ENCODE peak calls at places on chromosomes 4 and X, in eight cellular contexts. One of them, this sample, is unnamed. For H3K4me1, the result is how much of the 10 kb centered on the place peaks cover.

GRCh38 chrX:3518870-3519269 is 172.4 kb upstream of the MXRA5 start:
- DNase-seq in heart right ventricle: peak
- DNase-seq in tibial artery: peak
- DNase-seq in fibroblast of lung: peak
- DNase-seq in mesendoderm: peak
- DNase-seq in aorta: peak
- DNase-seq in upper lobe of right lung: no peak
- DNase-seq in neural progenitor cell: no peak
- DNase-seq in this sample: no peak

GRCh38 chrX:125394449-125394848 is 74.8 kb downstream of the TEX13C start:
- DNase-seq in heart right ventricle: no peak
- DNase-seq in neural progenitor cell: no peak
- DNase-seq in tibial artery: no peak
- DNase-seq in upper lobe of right lung: no peak
- DNase-seq in fibroblast of lung: no peak
- DNase-seq in aorta: no peak
- DNase-seq in mesendoderm: peak
- DNase-seq in this sample: no peak

GRCh38 chr4:2412534-2412884 is 5.9 kb downstream of the ZFYVE28 start:
- DNase-seq in tibial artery: no peak
- DNase-seq in mesendoderm: no peak
- DNase-seq in neural progenitor cell: no peak
- DNase-seq in fibroblast of lung: no peak
- DNase-seq in heart right ventricle: no peak
- DNase-seq in upper lobe of right lung: no peak
- DNase-seq in aorta: no peak
- DNase-seq in this sample: no peak

GRCh38 chr4:134390327-134390726 is 188.7 kb upstream of the PABPC4L start:
- DNase-seq in neural progenitor cell: no peak
- DNase-seq in upper lobe of right lung: no peak
- DNase-seq in mesendoderm: no peak
- DNase-seq in fibroblast of lung: no peak
- DNase-seq in aorta: no peak
- DNase-seq in heart right ventricle: no peak
- DNase-seq in tibial artery: no peak
- DNase-seq in this sample: no peak

GRCh38 chr4:141684785-141685184 is 48.4 kb downstream of the IL15 start:
- DNase-seq in mesendoderm: no peak
- DNase-seq in tibial artery: no peak
- DNase-seq in upper lobe of right lung: no peak
- DNase-seq in neural progenitor cell: no peak
- DNase-seq in aorta: no peak
- DNase-seq in heart right ventricle: no peak
- DNase-seq in fibroblast of lung: peak
- DNase-seq in this sample: no peak

GRCh38 chrX:134949271-134949670 is 41.5 kb upstream of the SMIM10 start:
- DNase-seq in tibial artery: no peak
- DNase-seq in fibroblast of lung: peak
- DNase-seq in upper lobe of right lung: no peak
- DNase-seq in neural progenitor cell: no peak
- DNase-seq in mesendoderm: peak
- DNase-seq in aorta: no peak
- DNase-seq in heart right ventricle: no peak
- DNase-seq in this sample: no peak

GRCh38 chr4:96063639-96064038 is 223.7 kb downstream of the PDHA2 start:
- DNase-seq in neural progenitor cell: no peak
- DNase-seq in fibroblast of lung: peak
- DNase-seq in heart right ventricle: no peak
- DNase-seq in aorta: no peak
- DNase-seq in upper lobe of right lung: no peak
- DNase-seq in tibial artery: no peak
- DNase-seq in mesendoderm: no peak
- DNase-seq in this sample: no peak

GRCh38 chrX:56789518-56790070 is 60.6 kb downstream of the NBDY start:
- DNase-seq in aorta: no peak
- DNase-seq in upper lobe of right lung: no peak
- DNase-seq in neural progenitor cell: peak
- DNase-seq in mesendoderm: no peak
- DNase-seq in tibial artery: no peak
- DNase-seq in heart right ventricle: no peak
- DNase-seq in fibroblast of lung: no peak
- DNase-seq in this sample: no peak

GRCh38 chr4:40247350-40247749 is 50.5 kb downstream of the RHOH start:
- DNase-seq in tibial artery: no peak
- DNase-seq in mesendoderm: no peak
- DNase-seq in upper lobe of right lung: no peak
- DNase-seq in aorta: no peak
- DNase-seq in fibroblast of lung: no peak
- DNase-seq in neural progenitor cell: no peak
- DNase-seq in heart right ventricle: no peak
- DNase-seq in this sample: no peak

GRCh38 chr4:115418997-115419396 is 305.6 kb upstream of the NDST4 start:
- DNase-seq in upper lobe of right lung: no peak
- DNase-seq in fibroblast of lung: no peak
- DNase-seq in aorta: no peak
- DNase-seq in heart right ventricle: no peak
- DNase-seq in tibial artery: no peak
- DNase-seq in mesendoderm: peak
- DNase-seq in neural progenitor cell: no peak
- DNase-seq in this sample: no peak

GRCh38 chrX:7179446-7179845 is 31.5 kb upstream of the PUDP start:
- DNase-seq in aorta: no peak
- DNase-seq in neural progenitor cell: no peak
- DNase-seq in upper lobe of right lung: no peak
- DNase-seq in tibial artery: no peak
- DNase-seq in mesendoderm: no peak
- DNase-seq in heart right ventricle: no peak
- DNase-seq in fibroblast of lung: no peak
- DNase-seq in this sample: no peak

GRCh38 chrX:40104649-40105015 is 6.9 kb upstream of the BCOR start:
- DNase-seq in tibial artery: peak
- DNase-seq in neural progenitor cell: peak
- DNase-seq in mesendoderm: peak
- DNase-seq in heart right ventricle: peak
- DNase-seq in fibroblast of lung: peak
- DNase-seq in aorta: peak
- DNase-seq in upper lobe of right lung: peak
- DNase-seq in this sample: peak

GRCh38 chr4:70734971-70735370 is 13.2 kb downstream of the RUFY3 start:
- DNase-seq in aorta: no peak
- DNase-seq in tibial artery: no peak
- DNase-seq in neural progenitor cell: no peak
- DNase-seq in fibroblast of lung: no peak
- DNase-seq in heart right ventricle: no peak
- DNase-seq in mesendoderm: no peak
- DNase-seq in upper lobe of right lung: no peak
- DNase-seq in this sample: no peak

GRCh38 chrX:20026278-20026677 is 35.4 kb upstream of the BCLAF3 start:
- DNase-seq in aorta: no peak
- DNase-seq in tibial artery: no peak
- DNase-seq in fibroblast of lung: peak
- DNase-seq in heart right ventricle: no peak
- DNase-seq in neural progenitor cell: no peak
- DNase-seq in upper lobe of right lung: no peak
- DNase-seq in mesendoderm: peak
- DNase-seq in this sample: no peak

GRCh38 chr4:164945146-164945545 is 32.3 kb downstream of the TRIM61 start:
- DNase-seq in fibroblast of lung: no peak
- DNase-seq in tibial artery: no peak
- DNase-seq in aorta: no peak
- DNase-seq in upper lobe of right lung: no peak
- DNase-seq in mesendoderm: no peak
- DNase-seq in neural progenitor cell: no peak
- DNase-seq in heart right ventricle: no peak
- DNase-seq in this sample: no peak

GRCh38 chr4:183492791-183493221 is 12.1 kb upstream of the ING2 start:
- DNase-seq in neural progenitor cell: no peak
- DNase-seq in heart right ventricle: no peak
- DNase-seq in upper lobe of right lung: no peak
- DNase-seq in mesendoderm: peak
- DNase-seq in fibroblast of lung: peak
- DNase-seq in tibial artery: no peak
- DNase-seq in aorta: no peak
- DNase-seq in this sample: no peak

GRCh38 chr4:67744561-67745283 is 9.5 kb downstream of the GNRHR start:
- DNase-seq in fibroblast of lung: peak
- DNase-seq in neural progenitor cell: no peak
- DNase-seq in tibial artery: no peak
- DNase-seq in heart right ventricle: no peak
- DNase-seq in aorta: no peak
- DNase-seq in upper lobe of right lung: no peak
- DNase-seq in mesendoderm: no peak
- DNase-seq in this sample: no peak

GRCh38 chr4:1133033-1133432 is 19.7 kb upstream of the RNF212 start:
- DNase-seq in fibroblast of lung: no peak
- DNase-seq in mesendoderm: no peak
- DNase-seq in tibial artery: no peak
- DNase-seq in upper lobe of right lung: no peak
- DNase-seq in neural progenitor cell: no peak
- DNase-seq in aorta: no peak
- DNase-seq in heart right ventricle: no peak
- DNase-seq in this sample: no peak
- H3K4me1 ChIP-seq in fibroblast of lung: under half
- H3K4me1 ChIP-seq in mesendoderm: under half
- H3K4me1 ChIP-seq in tibial artery: under half
- H3K4me1 ChIP-seq in upper lobe of right lung: under half
- H3K4me1 ChIP-seq in neural progenitor cell: under half
- H3K4me1 ChIP-seq in aorta: under half
- H3K4me1 ChIP-seq in heart right ventricle: under half
- H3K4me1 ChIP-seq in this sample: under half

GRCh38 chrX:13010546-13010945 is 33.9 kb downstream of the FAM9C start:
- DNase-seq in mesendoderm: no peak
- DNase-seq in tibial artery: no peak
- DNase-seq in fibroblast of lung: no peak
- DNase-seq in heart right ventricle: no peak
- DNase-seq in upper lobe of right lung: no peak
- DNase-seq in neural progenitor cell: no peak
- DNase-seq in aorta: no peak
- DNase-seq in this sample: no peak
- H3K4me1 ChIP-seq in mesendoderm: under half
- H3K4me1 ChIP-seq in tibial artery: under half
- H3K4me1 ChIP-seq in fibroblast of lung: under half
- H3K4me1 ChIP-seq in heart right ventricle: under half
- H3K4me1 ChIP-seq in upper lobe of right lung: under half
- H3K4me1 ChIP-seq in neural progenitor cell: under half
- H3K4me1 ChIP-seq in aorta: under half
- H3K4me1 ChIP-seq in this sample: under half

GRCh38 chrX:46712733-46713132 is 46.2 kb downstream of the SLC9A7 start:
- DNase-seq in tibial artery: no peak
- DNase-seq in mesendoderm: no peak
- DNase-seq in fibroblast of lung: no peak
- DNase-seq in heart right ventricle: no peak
- DNase-seq in neural progenitor cell: no peak
- DNase-seq in aorta: no peak
- DNase-seq in upper lobe of right lung: no peak
- DNase-seq in this sample: no peak
- H3K4me1 ChIP-seq in tibial artery: under half
- H3K4me1 ChIP-seq in mesendoderm: under half
- H3K4me1 ChIP-seq in fibroblast of lung: under half
- H3K4me1 ChIP-seq in heart right ventricle: under half
- H3K4me1 ChIP-seq in neural progenitor cell: under half
- H3K4me1 ChIP-seq in aorta: under half
- H3K4me1 ChIP-seq in upper lobe of right lung: under half
- H3K4me1 ChIP-seq in this sample: under half

GRCh38 chrX:70172226-70172625 is 5.1 kb upstream of the DGAT2L6 start:
- DNase-seq in fibroblast of lung: peak
- DNase-seq in aorta: no peak
- DNase-seq in mesendoderm: no peak
- DNase-seq in tibial artery: no peak
- DNase-seq in upper lobe of right lung: no peak
- DNase-seq in neural progenitor cell: no peak
- DNase-seq in heart right ventricle: no peak
- DNase-seq in this sample: no peak
- H3K4me1 ChIP-seq in fibroblast of lung: under half
- H3K4me1 ChIP-seq in aorta: under half
- H3K4me1 ChIP-seq in mesendoderm: under half
- H3K4me1 ChIP-seq in tibial artery: under half
- H3K4me1 ChIP-seq in upper lobe of right lung: under half
- H3K4me1 ChIP-seq in neural progenitor cell: under half
- H3K4me1 ChIP-seq in heart right ventricle: under half
- H3K4me1 ChIP-seq in this sample: under half

GRCh38 chrX:12999422-12999821 is 24.5 kb downstream of the TMSB4X start:
- DNase-seq in mesendoderm: no peak
- DNase-seq in neural progenitor cell: no peak
- DNase-seq in upper lobe of right lung: no peak
- DNase-seq in heart right ventricle: no peak
- DNase-seq in tibial artery: no peak
- DNase-seq in aorta: no peak
- DNase-seq in fibroblast of lung: peak
- DNase-seq in this sample: no peak
- H3K4me1 ChIP-seq in mesendoderm: under half
- H3K4me1 ChIP-seq in neural progenitor cell: under half
- H3K4me1 ChIP-seq in upper lobe of right lung: under half
- H3K4me1 ChIP-seq in heart right ventricle: under half
- H3K4me1 ChIP-seq in tibial artery: under half
- H3K4me1 ChIP-seq in aorta: under half
- H3K4me1 ChIP-seq in fibroblast of lung: under half
- H3K4me1 ChIP-seq in this sample: under half

GRCh38 chr4:77920371-77920770 is 57.7 kb downstream of the MRPL1 start:
- DNase-seq in fibroblast of lung: no peak
- DNase-seq in upper lobe of right lung: no peak
- DNase-seq in mesendoderm: peak
- DNase-seq in aorta: no peak
- DNase-seq in neural progenitor cell: no peak
- DNase-seq in tibial artery: no peak
- DNase-seq in heart right ventricle: no peak
- DNase-seq in this sample: no peak

GRCh38 chr4:77913353-77913752 is 50.7 kb downstream of the MRPL1 start:
- DNase-seq in heart right ventricle: no peak
- DNase-seq in tibial artery: no peak
- DNase-seq in fibroblast of lung: peak
- DNase-seq in aorta: no peak
- DNase-seq in upper lobe of right lung: no peak
- DNase-seq in neural progenitor cell: no peak
- DNase-seq in mesendoderm: no peak
- DNase-seq in this sample: no peak

GRCh38 chr4:77921701-77922100 is 59.1 kb downstream of the MRPL1 start:
- DNase-seq in neural progenitor cell: no peak
- DNase-seq in upper lobe of right lung: no peak
- DNase-seq in tibial artery: no peak
- DNase-seq in fibroblast of lung: peak
- DNase-seq in heart right ventricle: no peak
- DNase-seq in aorta: no peak
- DNase-seq in mesendoderm: no peak
- DNase-seq in this sample: no peak

GRCh38 chr4:77917075-77917474 is 54.4 kb downstream of the MRPL1 start:
- DNase-seq in aorta: no peak
- DNase-seq in tibial artery: no peak
- DNase-seq in mesendoderm: no peak
- DNase-seq in neural progenitor cell: no peak
- DNase-seq in fibroblast of lung: no peak
- DNase-seq in upper lobe of right lung: no peak
- DNase-seq in heart right ventricle: no peak
- DNase-seq in this sample: no peak

DNA sequence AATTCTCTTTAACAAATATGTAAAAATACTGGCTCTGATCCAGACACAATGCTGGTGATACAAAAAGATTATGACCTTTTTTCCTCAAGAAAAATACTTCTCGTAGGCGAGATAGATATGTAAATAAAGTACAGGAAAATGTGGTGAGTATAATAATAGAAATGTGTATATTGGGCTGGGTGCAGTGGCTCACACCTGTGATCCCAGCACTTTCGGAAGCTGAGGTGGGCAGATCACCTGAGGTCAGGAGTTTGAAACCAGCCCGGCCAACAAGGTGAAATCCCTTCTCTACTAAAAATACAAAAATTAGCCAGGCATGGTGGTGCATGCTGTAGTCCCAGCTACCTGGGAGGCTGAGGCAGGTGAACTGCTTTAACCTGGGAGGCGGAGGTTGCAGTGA is 55.0 kb downstream of the MRPL1 start:
- DNase-seq in heart right ventricle: no peak
- DNase-seq in aorta: no peak
- DNase-seq in upper lobe of right lung: no peak
- DNase-seq in tibial artery: no peak
- DNase-seq in mesendoderm: no peak
- DNase-seq in fibroblast of lung: no peak
- DNase-seq in neural progenitor cell: no peak
- DNase-seq in this sample: no peak
- H3K4me1 ChIP-seq in heart right ventricle: under half
- H3K4me1 ChIP-seq in aorta: under half
- H3K4me1 ChIP-seq in upper lobe of right lung: under half
- H3K4me1 ChIP-seq in tibial artery: under half
- H3K4me1 ChIP-seq in mesendoderm: under half
- H3K4me1 ChIP-seq in fibroblast of lung: under half
- H3K4me1 ChIP-seq in neural progenitor cell: under half
- H3K4me1 ChIP-seq in this sample: under half

This sample was measured in lower lobe of right lung.